ENCODE peak calls at places on chromosome 7, in five cellular contexts. R, Y, X, G and V are unnamed samples.

GRCh38 chr7:33486626-33487025 is 357.3 kb downstream of the BBS9 start:
- DNase-seq in R (no peak), Y (no peak), X (no peak), G (no peak), V (no peak)

GRCh38 chr7:95907337-95907736 is 135.0 kb downstream of the DYNC1I1 start:
- DNase-seq in R (no peak), Y (no peak), X (no peak), G (no peak), V (no peak)

GRCh38 chr7:56053993-56054392 is 2.4 kb downstream of the CCT6A start:
- DNase-seq in R (no peak), Y (no peak), X (no peak), G (no peak), V (no peak)

GRCh38 chr7:143882020-143882610 is 19.9 kb downstream of the TCAF1 start:
- DNase-seq in R (peak; percentile 91), Y (no peak), X (peak; percentile 92), G (peak; percentile 23), V (peak; percentile 88)

GRCh38 chr7:503575-504111 is 16.0 kb downstream of the PDGFA start:
- DNase-seq in R (peak; percentile 78), Y (peak; percentile 78), X (no peak), G (no peak), V (no peak)

GRCh38 chr7:44307905-44308740 is 17.3 kb downstream of the CAMK2B start:
- DNase-seq in R (no peak), Y (no peak), X (no peak), G (no peak), V (no peak)

GRCh38 chr7:80942261-80943041 is 23.6 kb upstream of the SEMA3C start:
- DNase-seq in R (peak; percentile 83), Y (peak; percentile 99), X (peak; percentile 97), G (peak; percentile 90), V (no peak)

GRCh38 chr7:95993420-95993819 is 221.1 kb downstream of the DYNC1I1 start:
- DNase-seq in R (no peak), Y (no peak), X (no peak), G (no peak), V (no peak)

GRCh38 chr7:94324380-94325120 is 70.1 kb upstream of the COL1A2 start:
- DNase-seq in R (no peak), Y (no peak), X (peak; percentile 31), G (no peak), V (no peak)

GRCh38 chr7:105156731-105157130 is 142.7 kb downstream of the KMT2E start:
- DNase-seq in R (no peak), Y (no peak), X (no peak), G (no peak), V (no peak)

GRCh38 chr7:42831051-42831952 is 80.6 kb downstream of the C7orf25 start:
- DNase-seq in R (peak; percentile 80), Y (peak; percentile 30), X (peak; percentile 66), G (peak; percentile 61), V (peak; percentile 47)

GRCh38 chr7:82430518-82431465 is 12.8 kb downstream of the CACNA2D1 start:
- DNase-seq in R (no peak), Y (no peak), X (peak; percentile 39), G (no peak), V (no peak)

GRCh38 chr7:156127166-156128134 is 315.2 kb upstream of the SHH start:
- DNase-seq in R (no peak), Y (peak; percentile 20), X (no peak), G (peak; percentile 35), V (no peak)

GRCh38 chr7:27611043-27611442 is 51.6 kb downstream of the HIBADH start:
- DNase-seq in R (no peak), Y (no peak), X (peak; percentile 14), G (no peak), V (peak; percentile 4)

GRCh38 chr7:19249281-19249680 is 104.1 kb upstream of the FERD3L start:
- DNase-seq in R (no peak), Y (no peak), X (peak; percentile 10), G (peak; percentile 43), V (no peak)

GRCh38 chr7:2019693-2020511 is 212.8 kb downstream of the MAD1L1 start:
- DNase-seq in R (peak; percentile 78), Y (no peak), X (peak; percentile 88), G (peak; percentile 84), V (peak; percentile 74)

GRCh38 chr7:119694506-119694905 is 578.5 kb upstream of the KCND2 start:
- DNase-seq in R (no peak), Y (no peak), X (no peak), G (no peak), V (no peak)

GRCh38 chr7:1663857-1664651 is 6.0 kb upstream of the ELFN1 start:
- DNase-seq in R (peak; percentile 63), Y (no peak), X (no peak), G (peak; percentile 6), V (peak; percentile 65)

GRCh38 chr7:134071355-134072331 is 55.5 kb upstream of the LRGUK start:
- DNase-seq in R (no peak), Y (no peak), X (no peak), G (no peak), V (no peak)

GRCh38 chr7:149854611-149855367 is 16.6 kb downstream of the ZNF862 start:
- DNase-seq in R (peak; percentile 86), Y (no peak), X (peak; percentile 48), G (peak; percentile 90), V (no peak)

GRCh38 chr7:29748286-29749099 is 57.8 kb upstream of the WIPF3 start:
- DNase-seq in R (no peak), Y (peak; percentile 65), X (peak; percentile 77), G (peak; percentile 64), V (no peak)

GRCh38 chr7:27661776-27662489 is 750 bp downstream of the HIBADH start:
- DNase-seq in R (peak; percentile 72), Y (peak; percentile 45), X (peak; percentile 32), G (peak; percentile 67), V (no peak)

GRCh38 chr7:82223580-82223979 is 220.0 kb downstream of the CACNA2D1 start:
- DNase-seq in R (no peak), Y (no peak), X (no peak), G (no peak), V (no peak)